ENCODE peak calls at places on chromosomes 2 and 18, in ten cellular contexts. B, J, I, H, X, R, T, G, N and Q are unnamed samples.

GRCh38 chr2:191221666-191222065 is 23.5 kb upstream of the MYO1B start:
- DNase-seq in H (no peak), X (no peak), T (no peak), G (no peak), I (no peak), B (no peak), R (no peak), J (no peak), N (no peak), Q (no peak)

GRCh38 chr2:103167599-103167998 is 405.8 kb downstream of the TMEM182 start:
- DNase-seq in I (no peak), J (no peak), R (no peak), B (no peak), X (no peak), G (no peak), N (no peak), T (no peak), H (no peak), Q (no peak)

GRCh38 chr2:45300026-45300750 is 290.9 kb upstream of the SIX2 start:
- DNase-seq in I (no peak), B (no peak), R (no peak), J (no peak), T (peak), G (no peak), N (no peak), H (no peak), X (no peak), Q (no peak)

GRCh38 chr2:160315337-160315736 is 115.3 kb upstream of the ITGB6 start:
- DNase-seq in B (peak), G (no peak), T (no peak), R (peak), I (no peak), H (no peak), J (no peak), N (no peak), X (no peak), Q (no peak)

GRCh38 chr18:22318745-22319407 is 98.8 kb downstream of the CTAGE1 start:
- DNase-seq in H (no peak), I (peak), N (no peak), X (no peak), R (peak), G (no peak), B (peak), J (peak), T (no peak), Q (peak)

GRCh38 chr2:224983719-224984388 is 58.4 kb downstream of the DOCK10 start:
- DNase-seq in R (peak), J (no peak), X (no peak), T (no peak), I (peak), N (no peak), B (peak), H (no peak), G (no peak), Q (no peak)

GRCh38 chr18:47263197-47263827 is 11.9 kb upstream of the SKOR2 start:
- DNase-seq in J (no peak), N (no peak), G (no peak), T (no peak), X (no peak), R (no peak), I (no peak), H (no peak), B (peak), Q (no peak)

GRCh38 chr18:46275370-46275769 is 171.2 kb downstream of the HAUS1 start:
- DNase-seq in I (no peak), G (no peak), B (no peak), N (no peak), T (no peak), R (no peak), H (no peak), J (no peak), X (no peak), Q (no peak)

GRCh38 chr2:9724565-9724964 is 93.8 kb upstream of the YWHAQ start:
- DNase-seq in G (no peak), X (no peak), I (no peak), B (no peak), N (no peak), J (no peak), H (no peak), R (no peak), T (peak), Q (no peak)

GRCh38 chr2:75503048-75503607 is 57.6 kb downstream of the EVA1A start:
- DNase-seq in X (no peak), J (no peak), T (no peak), R (peak), N (no peak), H (no peak), G (no peak), B (peak), I (peak), Q (no peak)

GRCh38 chr2:201831469-201831868 is 25.1 kb downstream of the CDK15 start:
- DNase-seq in G (no peak), B (peak), H (no peak), I (no peak), N (no peak), J (no peak), T (no peak), R (peak), X (no peak), Q (no peak)

GRCh38 chr2:227411320-227411989 is 23.7 kb upstream of the SCYGR1 start:
- DNase-seq in J (peak), T (no peak), R (peak), H (no peak), B (peak), N (no peak), X (no peak), G (no peak), I (peak), Q (peak)

GRCh38 chr18:44627245-44627644 is 53.4 kb upstream of the SETBP1 start:
- DNase-seq in H (no peak), G (no peak), X (no peak), T (no peak), B (peak), J (no peak), N (no peak), R (peak), I (peak), Q (no peak)

GRCh38 chr2:6674381-6674780 is 191.3 kb downstream of the CMPK2 start:
- DNase-seq in B (no peak), H (no peak), R (peak), N (no peak), G (no peak), T (no peak), I (no peak), X (no peak), J (no peak), Q (no peak)

GRCh38 chr18:47594621-47595086 is 335.8 kb downstream of the SMAD2 start:
- DNase-seq in G (no peak), R (no peak), T (no peak), B (no peak), I (no peak), N (no peak), H (no peak), J (no peak), X (no peak), Q (no peak)

GRCh38 chr2:42918671-42919335 is 126.4 kb upstream of the HAAO start:
- DNase-seq in R (no peak), G (peak), T (no peak), J (no peak), H (no peak), B (no peak), I (no peak), X (no peak), N (no peak), Q (no peak)

GRCh38 chr2:109185801-109186570 is 57.0 kb downstream of the SH3RF3 start:
- DNase-seq in J (no peak), G (no peak), T (no peak), I (peak), N (no peak), R (peak), B (peak), X (no peak), H (no peak), Q (no peak)

GRCh38 chr2:160075171-160075570 is 12.8 kb upstream of the PLA2R1 start:
- DNase-seq in G (peak), J (no peak), R (peak), I (peak), B (peak), T (no peak), X (no peak), N (no peak), H (no peak), Q (no peak)

GRCh38 chr2:220703279-220703678 is 868.8 kb downstream of the EPHA4 start:
- DNase-seq in J (no peak), X (no peak), N (no peak), I (no peak), G (no peak), T (no peak), B (no peak), H (no peak), R (peak), Q (no peak)

GRCh38 chr18:23683671-23684070 is 5.6 kb upstream of the LAMA3 start:
- DNase-seq in X (no peak), G (no peak), I (peak), J (no peak), T (no peak), B (peak), H (no peak), N (no peak), R (peak), Q (no peak)

GRCh38 chr2:174608866-174609214 is 11.2 kb upstream of the WIPF1 start:
- DNase-seq in T (no peak), H (no peak), G (no peak), J (no peak), I (no peak), B (no peak), N (no peak), X (no peak), R (no peak), Q (no peak)

GRCh38 chr2:165018207-165018606 is 62.9 kb upstream of the SLC38A11 start:
- DNase-seq in B (no peak), G (no peak), T (no peak), R (peak), X (no peak), I (peak), J (no peak), N (no peak), H (peak), Q (no peak)

GRCh38 chr2:134836986-134837385 is 1.4 kb upstream of the ACMSD start:
- DNase-seq in B (peak), N (no peak), R (peak), J (no peak), T (no peak), I (peak), H (no peak), X (no peak), G (no peak), Q (no peak)

GRCh38 chr18:63844254-63844653 is 43.3 kb upstream of the SERPINB2 start:
- DNase-seq in B (peak), X (no peak), J (no peak), I (peak), H (peak), G (no peak), R (peak), N (peak), T (no peak), Q (peak)

GRCh38 chr2:162782138-162782537 is 56.4 kb downstream of the KCNH7 start:
- DNase-seq in H (no peak), X (no peak), B (no peak), T (no peak), J (no peak), I (no peak), R (no peak), N (no peak), G (no peak), Q (no peak)

GRCh38 chr18:8730080-8730827 is 24.9 kb downstream of the MTCL1 start:
- DNase-seq in I (peak), N (peak), T (peak), X (no peak), J (peak), H (no peak), B (peak), R (peak), G (no peak), Q (no peak)

GRCh38 chr18:49476664-49477411 is 10.2 kb downstream of the C18orf32 start:
- DNase-seq in G (no peak), X (no peak), T (no peak), R (peak), N (no peak), H (peak), J (no peak), B (peak), I (peak), Q (peak)

GRCh38 chr2:217189131-217189530 is 329.3 kb upstream of the TNP1 start:
- DNase-seq in B (no peak), X (no peak), N (no peak), R (no peak), G (no peak), I (no peak), J (no peak), H (no peak), T (no peak), Q (no peak)

GRCh38 chr2:237278593-237278992 is 135.4 kb downstream of the COL6A3 start:
- DNase-seq in H (no peak), G (peak), T (no peak), R (peak), B (peak), J (peak), X (no peak), N (no peak), I (peak), Q (no peak)

GRCh38 chr2:163132850-163133249 is 294.3 kb upstream of the KCNH7 start:
- DNase-seq in R (peak), G (no peak), B (peak), H (peak), I (peak), N (peak), X (no peak), T (no peak), J (no peak), Q (peak)

DNA sequence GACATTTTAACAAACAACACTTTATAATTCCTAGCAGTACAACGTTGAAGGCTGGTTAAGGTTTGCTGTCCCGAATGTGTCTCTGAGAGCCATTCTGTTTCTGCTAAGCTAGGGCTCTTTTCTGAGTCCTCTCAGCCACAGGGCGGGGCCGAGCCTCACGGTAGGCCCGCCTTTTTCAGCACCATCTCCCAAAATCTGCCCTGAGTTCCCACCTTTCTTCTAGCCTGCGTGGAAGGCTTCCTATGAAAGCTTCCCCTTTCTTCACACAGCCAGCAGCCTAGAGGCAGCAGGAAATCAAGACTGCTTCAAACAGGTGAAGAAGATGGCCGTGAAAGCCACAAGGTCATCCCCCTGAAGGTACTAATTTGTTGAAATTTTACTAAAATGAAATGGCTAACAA is 255.5 kb downstream of the CDH2 start:
- DNase-seq in H (peak), B (no peak), R (peak), T (no peak), N (no peak), I (no peak), G (no peak), X (no peak), J (no peak), Q (no peak)
- H3K4me3 ChIP-seq in H (peak), B (no peak), R (no peak), T (no peak), N (peak), I (no peak), G (no peak), X (peak), J (no peak), Q (no peak)

GRCh38 chr2:60530228-60530627 is 23.2 kb downstream of the BCL11A start:
- DNase-seq in G (no peak), B (no peak), X (no peak), R (no peak), N (no peak), I (no peak), T (peak), J (no peak), H (no peak), Q (no peak)

GRCh38 chr2:60532421-60532820 is 21.0 kb downstream of the BCL11A start:
- DNase-seq in G (no peak), T (no peak), H (no peak), B (no peak), I (no peak), X (no peak), N (no peak), J (no peak), R (no peak), Q (no peak)

GRCh38 chr2:60530660-60531276 is 22.7 kb downstream of the BCL11A start:
- DNase-seq in B (no peak), X (no peak), R (peak), T (peak), J (no peak), H (peak), I (peak), N (no peak), G (no peak), Q (peak)

GRCh38 chr2:60533114-60534033 is 20.1 kb downstream of the BCL11A start:
- DNase-seq in J (no peak), I (peak), T (no peak), N (no peak), X (no peak), B (peak), R (peak), G (no peak), H (no peak), Q (no peak)

GRCh38 chr2:60531638-60532216 is 21.7 kb downstream of the BCL11A start:
- DNase-seq in J (no peak), T (no peak), H (no peak), I (no peak), N (no peak), R (no peak), B (no peak), G (no peak), X (no peak), Q (no peak)
- H3K4me3 ChIP-seq in J (no peak), T (peak), H (no peak), I (no peak), N (no peak), R (no peak), B (no peak), G (peak), X (peak), Q (no peak)

DNA sequence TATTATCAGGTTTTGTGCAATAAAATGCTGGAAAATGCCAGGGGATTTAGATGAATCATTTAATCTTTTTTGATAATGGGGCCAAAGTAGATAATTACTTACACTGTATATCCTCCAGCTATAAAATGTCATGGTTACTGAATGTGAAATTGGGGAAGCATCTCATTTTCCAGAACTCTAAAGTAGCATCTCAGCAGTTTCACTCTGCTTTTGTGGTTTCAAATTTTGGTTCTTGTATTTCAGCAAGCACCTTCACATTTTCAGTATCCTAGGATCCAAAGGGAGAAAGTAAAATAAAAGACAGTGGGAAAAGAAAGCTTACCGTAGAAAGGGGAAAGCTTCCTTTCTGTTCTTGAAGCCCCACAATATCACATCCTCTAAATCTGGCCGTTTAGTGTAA is 12.9 kb downstream of the ANKRD62 start:
- DNase-seq in T (no peak), N (no peak), J (no peak), G (no peak), I (no peak), B (no peak), X (no peak), R (no peak), H (no peak), Q (no peak)
- H3K4me3 ChIP-seq in T (no peak), N (no peak), J (no peak), G (no peak), I (no peak), B (no peak), X (no peak), R (no peak), H (no peak), Q (no peak)

GRCh38 chr18:13372405-13372995 is 153.9 kb downstream of the LDLRAD4 start:
- DNase-seq in X (no peak), R (no peak), B (no peak), J (peak), N (no peak), T (no peak), I (no peak), G (no peak), H (no peak), Q (no peak)

GRCh38 chr18:13375302-13376255 is 157.0 kb downstream of the LDLRAD4 start:
- DNase-seq in X (no peak), T (no peak), J (peak), R (peak), N (peak), G (peak), B (peak), H (no peak), I (peak), Q (peak)

GRCh38 chr18:13376298-13376840 is 157.8 kb downstream of the LDLRAD4 start:
- DNase-seq in T (no peak), G (no peak), H (no peak), R (peak), N (no peak), B (no peak), I (no peak), J (peak), X (no peak), Q (no peak)

GRCh38 chr18:13374096-13374467 is 155.5 kb downstream of the LDLRAD4 start:
- DNase-seq in I (no peak), J (no peak), T (no peak), H (no peak), B (no peak), G (no peak), X (no peak), N (no peak), R (no peak), Q (no peak)

DNA sequence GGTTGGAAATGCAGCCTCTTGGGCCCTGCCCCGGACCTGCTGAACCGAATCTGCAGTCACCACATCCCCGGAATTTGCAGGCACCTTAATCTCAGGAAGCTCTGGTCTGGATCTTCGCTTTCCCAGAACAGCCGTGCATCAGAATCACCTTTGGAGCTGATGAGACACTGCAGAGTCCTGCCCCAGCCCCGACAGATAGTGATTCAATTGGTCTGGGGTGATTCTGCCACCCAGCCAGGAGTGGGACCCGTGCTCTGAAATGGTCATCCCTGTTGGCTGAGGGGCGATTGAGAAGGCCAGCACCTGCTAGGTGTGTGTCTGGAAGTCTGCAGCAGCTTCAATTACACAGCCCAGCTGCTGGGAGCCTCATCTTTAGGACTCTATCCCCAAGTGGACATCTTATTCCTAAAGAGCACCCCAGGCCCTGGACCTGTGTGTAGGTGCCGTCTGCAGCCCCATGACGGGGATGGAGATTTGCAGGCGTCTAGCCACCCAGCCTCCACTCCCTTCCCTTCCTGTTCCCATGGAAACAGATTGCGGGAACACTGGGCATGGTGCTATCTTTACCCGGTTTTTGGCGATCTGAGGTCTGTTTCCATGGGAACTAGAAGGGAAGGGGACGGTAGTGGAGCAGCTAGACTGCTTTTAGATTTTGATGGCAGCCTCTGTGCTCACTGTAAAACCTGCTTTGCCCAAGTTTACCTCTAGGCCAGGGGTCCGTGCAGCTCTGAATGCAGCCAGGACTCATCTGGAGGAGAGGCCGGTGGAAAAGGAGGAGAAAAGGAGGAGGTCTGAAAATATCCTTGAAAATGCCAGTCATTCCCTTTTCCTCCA is 156.1 kb downstream of the LDLRAD4 start:
- DNase-seq in H (no peak), N (no peak), X (peak), T (no peak), R (peak), I (peak), G (no peak), B (no peak), J (peak), Q (no peak)
- H3K4me3 ChIP-seq in H (no peak), N (no peak), X (peak), T (no peak), R (no peak), I (no peak), G (no peak), B (no peak), J (no peak), Q (no peak)

GRCh38 chr18:13217466-13217961 is 1.0 kb upstream of the LDLRAD4 start:
- DNase-seq in J (peak), R (peak), H (no peak), I (peak), T (peak), B (peak), G (peak), X (peak), N (no peak), Q (peak)
- H3K4me3 ChIP-seq in J (peak), R (no peak), H (peak), I (peak), T (peak), B (no peak), G (peak), X (peak), N (peak), Q (no peak)

GRCh38 chr18:58069721-58070292 is 25.8 kb downstream of the NEDD4L start:
- DNase-seq in B (no peak), T (no peak), R (no peak), H (no peak), I (no peak), X (no peak), G (no peak), J (no peak), N (no peak), Q (no peak)
- H3K4me3 ChIP-seq in B (no peak), T (no peak), R (no peak), H (no peak), I (no peak), X (no peak), G (no peak), J (no peak), N (no peak), Q (no peak)

GRCh38 chr2:216011320-216011849 is 2.0 kb downstream of the MREG start:
- DNase-seq in N (no peak), H (no peak), J (no peak), R (no peak), B (no peak), I (no peak), X (no peak), G (no peak), T (no peak), Q (no peak)
- H3K4me3 ChIP-seq in N (no peak), H (peak), J (no peak), R (no peak), B (no peak), I (no peak), X (no peak), G (no peak), T (no peak), Q (no peak)

GRCh38 chr2:33383838-33384237 is 92.6 kb upstream of the RASGRP3 start:
- DNase-seq in R (no peak), B (no peak), I (no peak), J (no peak), N (no peak), X (no peak), H (no peak), T (no peak), G (no peak), Q (no peak)
- H3K4me3 ChIP-seq in R (no peak), B (no peak), I (no peak), J (no peak), N (no peak), X (no peak), H (no peak), T (no peak), G (no peak), Q (no peak)